ENCODE peak calls at places on chromosomes 16 and 17, in four cellular contexts. A, E, P and D are unnamed samples.

GRCh38 chr17:77887464-77888241 is 70.8 kb upstream of the TNRC6C start:
- DNase-seq in P (peak; percentile 35), A (no peak), E (no peak), D (no peak)

GRCh38 chr17:44464037-44464436 is 39.2 kb downstream of the GPATCH8 start:
- DNase-seq in P (no peak), A (no peak), E (no peak), D (no peak)

GRCh38 chr16:69823831-69824563 is 61.9 kb downstream of the WWP2 start:
- DNase-seq in A (no peak), P (no peak), E (no peak), D (no peak)

GRCh38 chr17:59174671-59175070 is 19.1 kb downstream of the PRR11 start:
- DNase-seq in P (no peak), E (no peak), A (no peak), D (no peak)

GRCh38 chr17:49180303-49180702 is 30.1 kb downstream of the GNGT2 start:
- DNase-seq in P (peak; percentile 65), E (peak; percentile 74), A (no peak), D (peak; percentile 74)

GRCh38 chr17:13306310-13306962 is 288.6 kb upstream of the ELAC2 start:
- DNase-seq in P (peak; percentile 69), E (peak; percentile 51), A (peak; percentile 41), D (peak; percentile 81)

GRCh38 chr17:49003557-49004511 is 6.6 kb downstream of the IGF2BP1 start:
- DNase-seq in A (no peak), P (no peak), E (peak; percentile 64), D (no peak)

GRCh38 chr16:82888616-82889015 is 261.8 kb downstream of the CDH13 start:
- DNase-seq in P (no peak), E (no peak), A (no peak), D (no peak)

GRCh38 chr16:963913-964695 is 6.7 kb downstream of the LMF1 start:
- DNase-seq in E (no peak), A (no peak), P (no peak), D (no peak)

GRCh38 chr16:57883953-57884654 is 81.8 kb upstream of the KIFC3 start:
- DNase-seq in E (no peak), A (no peak), P (no peak), D (no peak)

GRCh38 chr17:40320771-40321501 is 12.0 kb downstream of the RARA start:
- DNase-seq in E (no peak), A (no peak), P (no peak), D (no peak)

GRCh38 chr17:4501295-4501949 is 2.7 kb downstream of the SPNS2 start:
- DNase-seq in A (no peak), E (no peak), P (no peak), D (no peak)

GRCh38 chr17:50052241-50052788 is 3.6 kb upstream of the ITGA3 start:
- DNase-seq in E (no peak), A (no peak), P (no peak), D (no peak)

GRCh38 chr16:47063011-47063724 is 80.6 kb downstream of the NETO2 start:
- DNase-seq in A (no peak), P (no peak), E (no peak), D (no peak)

GRCh38 chr17:50151937-50152547 is 1.6 kb upstream of the PPP1R9B start:
- DNase-seq in E (peak; percentile 82), P (peak; percentile 87), A (no peak), D (peak; percentile 95)

DNA sequence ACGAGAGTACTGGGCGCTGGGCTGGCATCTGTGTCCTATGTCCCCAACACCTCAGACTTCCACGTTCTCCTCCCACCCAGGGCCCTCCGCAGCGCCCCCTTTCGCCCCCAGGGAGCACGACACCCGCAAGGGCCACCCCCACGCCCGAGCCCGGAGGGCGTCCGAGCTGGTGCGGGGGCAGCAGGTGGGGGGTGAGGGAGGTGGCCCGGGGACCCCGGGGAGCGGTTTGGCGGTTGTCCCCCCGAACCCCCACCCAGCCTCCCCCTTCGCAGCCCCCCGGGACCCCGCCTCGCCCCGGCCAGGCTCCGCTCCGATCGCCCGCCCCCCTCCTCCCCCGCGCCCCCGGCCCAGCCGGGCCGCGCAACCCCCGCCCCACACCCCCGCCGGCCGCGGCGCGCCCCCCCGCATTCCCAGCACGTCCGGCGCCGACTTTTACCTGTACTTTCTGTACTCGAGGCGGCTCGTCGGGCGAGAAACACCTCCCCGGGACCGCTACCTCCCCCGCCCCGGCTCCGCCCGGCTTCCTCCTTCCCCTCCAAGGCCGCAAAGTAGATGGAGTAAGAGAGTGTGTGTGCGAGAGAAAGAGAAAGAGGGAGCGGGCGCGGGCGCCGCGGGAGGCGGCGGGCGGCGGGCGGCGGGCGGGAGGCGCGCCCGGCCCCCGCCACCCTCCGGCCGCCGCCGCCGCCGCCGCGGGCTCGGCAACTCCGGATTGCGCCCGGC is 897 bp downstream of the CDYL2 start:
- DNase-seq in A (no peak), P (no peak), E (peak; percentile 20), D (no peak)
- TF ChIP-seq SRF in A (no peak), P (no peak), E (no peak), D (no peak)

GRCh38 chr16:72979974-72980373 is 68.0 kb downstream of the ZFHX3 start:
- DNase-seq in P (no peak), E (no peak), A (no peak), D (no peak)

GRCh38 chr16:72976747-72977064 is 71.2 kb downstream of the ZFHX3 start:
- DNase-seq in E (no peak), P (no peak), A (no peak), D (no peak)

GRCh38 chr16:72976047-72976746 is 71.7 kb downstream of the ZFHX3 start:
- DNase-seq in P (peak; percentile 54), E (no peak), A (no peak), D (no peak)

GRCh38 chr16:72977127-72977526 is 70.8 kb downstream of the ZFHX3 start:
- DNase-seq in E (no peak), A (no peak), P (no peak), D (no peak)

DNA sequence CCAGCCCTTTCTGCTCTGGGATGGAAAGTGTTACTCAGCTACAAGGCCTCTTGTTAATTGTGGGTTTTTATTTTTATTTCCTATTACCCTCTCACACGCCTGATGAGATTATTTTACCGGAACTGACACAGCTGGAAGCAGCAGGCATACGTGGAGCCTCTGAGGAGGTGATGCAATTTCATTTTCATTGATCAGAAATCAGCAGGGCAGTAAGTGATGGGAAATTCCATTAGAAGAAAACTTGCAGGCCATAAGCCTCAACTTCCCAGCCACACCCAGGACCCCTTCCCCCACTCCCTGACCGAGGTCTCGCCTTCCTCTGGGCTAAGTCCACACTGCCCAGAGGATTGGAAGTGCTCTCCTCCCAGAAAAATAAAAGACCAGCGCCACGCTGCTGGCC is 69.7 kb downstream of the ZFHX3 start:
- DNase-seq in A (no peak), P (no peak), E (no peak), D (no peak)
- TF ChIP-seq FOSL1 in A (no peak), P (no peak), E (no peak), D (no peak)

GRCh38 chr16:10556240-10556639 is 24.2 kb downstream of the EMP2 start:
- DNase-seq in P (no peak), E (no peak), A (no peak), D (no peak)

GRCh38 chr16:10552281-10552680 is 28.1 kb downstream of the EMP2 start:
- DNase-seq in P (no peak), A (no peak), E (no peak), D (no peak)

GRCh38 chr16:10554569-10554968 is 25.8 kb downstream of the EMP2 start:
- DNase-seq in E (no peak), A (no peak), P (no peak), D (no peak)

GRCh38 chr16:10551881-10552280 is 28.5 kb downstream of the EMP2 start:
- DNase-seq in E (no peak), A (no peak), P (no peak), D (no peak)

DNA sequence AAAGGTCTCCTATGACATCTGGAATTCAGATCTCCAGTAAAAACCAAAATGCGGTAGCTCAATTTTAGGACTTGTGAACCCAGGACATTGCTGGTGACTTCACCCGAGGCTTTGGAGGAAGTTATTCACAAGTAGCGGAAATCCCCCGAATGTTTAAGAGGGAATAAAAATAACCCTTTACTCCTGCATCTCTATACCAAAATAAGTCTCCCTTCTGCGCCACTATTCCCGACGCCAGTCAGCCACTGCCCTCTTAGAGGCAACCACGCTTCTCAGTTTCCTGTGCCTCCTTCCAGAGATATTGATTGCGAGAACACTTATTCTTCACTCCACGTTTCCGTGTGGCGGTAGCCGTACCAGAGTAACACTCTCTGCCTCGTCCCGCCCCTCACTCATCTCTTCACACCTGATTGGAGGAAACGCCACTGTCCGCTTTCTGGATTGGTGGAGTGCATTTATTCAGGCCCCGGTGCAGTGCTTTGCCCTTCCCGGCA is 27.4 kb downstream of the EMP2 start:
- DNase-seq in E (peak; percentile 93), P (no peak), A (no peak), D (no peak)
- TF ChIP-seq SRF in E (no peak), P (no peak), A (no peak), D (no peak)

DNA sequence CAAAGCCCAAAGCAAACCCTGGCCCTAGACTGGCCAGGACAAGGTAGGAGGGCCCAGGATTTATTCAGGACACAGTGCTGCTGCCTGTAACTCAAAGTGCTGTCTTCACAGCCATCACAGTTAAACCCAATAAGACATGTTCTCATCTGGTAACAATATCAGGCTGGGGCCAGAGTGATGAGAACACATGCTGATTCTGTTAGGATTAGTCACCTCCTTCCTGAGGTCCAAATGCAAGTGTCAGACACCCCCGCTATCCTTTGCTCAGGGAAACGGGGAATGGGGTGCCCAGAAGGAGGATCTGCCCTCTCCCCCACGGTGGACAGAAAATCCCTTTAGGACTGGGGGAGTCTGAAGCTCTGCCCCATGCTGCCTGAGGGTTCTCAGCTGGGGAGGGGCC is 9.6 kb downstream of the ZDHHC1 start:
- DNase-seq in P (no peak), E (no peak), A (no peak), D (no peak)
- TF ChIP-seq FOSL1 in P (no peak), E (no peak), A (no peak), D (no peak)

GRCh38 chr16:84042879-84043485 is 387 bp upstream of the SLC38A8 start:
- DNase-seq in E (peak; percentile 56), P (no peak), A (no peak), D (no peak)
- TF ChIP-seq SRF in E (no peak), P (no peak), A (no peak), D (no peak)

GRCh38 chr16:49442805-49443204 is 69.2 kb downstream of the C16orf78 start:
- DNase-seq in E (no peak), P (no peak), A (no peak), D (no peak)
- TF ChIP-seq FOSL1 in E (no peak), P (no peak), A (no peak), D (no peak)

GRCh38 chr16:10966129-10966528 is 21.8 kb downstream of the CLEC16A start:
- DNase-seq in E (peak; percentile 52), A (no peak), P (no peak), D (no peak)

GRCh38 chr16:10965440-10966039 is 21.2 kb downstream of the CLEC16A start:
- DNase-seq in P (no peak), A (no peak), E (peak; percentile 21), D (no peak)

GRCh38 chr16:10964039-10964890 is 19.9 kb downstream of the CLEC16A start:
- DNase-seq in P (peak; percentile 74), E (peak; percentile 78), A (no peak), D (peak; percentile 32)

GRCh38 chr16:10967981-10968380 is 23.6 kb downstream of the CLEC16A start:
- DNase-seq in A (no peak), E (no peak), P (no peak), D (no peak)

DNA sequence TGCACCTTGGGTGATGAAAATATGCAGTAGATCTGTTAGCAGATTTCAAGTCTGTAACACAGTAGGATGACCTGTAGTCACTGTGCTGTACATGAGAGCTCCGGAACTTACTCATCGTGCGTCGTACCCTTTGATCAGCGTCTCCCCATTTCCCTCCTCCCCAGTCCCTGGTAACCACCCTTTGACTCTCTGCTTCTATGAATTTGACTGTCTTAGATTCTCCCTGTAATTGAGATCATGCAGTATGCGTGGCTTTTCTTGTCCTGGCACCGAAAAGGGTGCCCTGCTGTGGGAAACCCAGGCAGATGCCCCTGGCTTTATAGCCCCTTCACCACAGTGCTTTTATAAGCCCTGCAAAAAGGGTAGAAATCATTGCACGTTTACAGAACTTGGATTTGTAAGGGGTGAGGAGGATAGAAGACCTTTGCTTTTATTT is 20.5 kb downstream of the CLEC16A start:
- DNase-seq in E (no peak), P (no peak), A (no peak), D (no peak)
- TF ChIP-seq SRF in E (no peak), P (no peak), A (no peak), D (no peak)